ENCODE peak calls at places on chromosomes 7 and 10, in five cellular contexts. A is Panc1; G is HuH-7; D is stimulated activated CD8-positive, alpha-beta memory T cell treated with anti-CD3 and anti-CD28 coated beads, Interleukin-2, amount 100 ng/mL, for 48 hours; J is hypothalamus. T is an unnamed sample.

GRCh38 chr7:64183126-64183742 is 23.8 kb upstream of the ZNF735 start:
- DNase-seq in D (peak), J (peak), G (no peak), A (no peak), T (no peak)

GRCh38 chr10:72315054-72315453 is 39.7 kb downstream of the DNAJB12 start:
- DNase-seq in G (no peak), D (no peak), A (no peak), J (no peak), T (no peak)

GRCh38 chr10:30583778-30584415 is 45.7 kb downstream of the LYZL2 start:
- DNase-seq in D (no peak), A (no peak), G (peak), J (peak), T (no peak)

GRCh38 chr10:87670591-87670990 is 10.9 kb downstream of the PAPSS2 start:
- DNase-seq in J (no peak), D (no peak), A (no peak), G (no peak), T (no peak)

GRCh38 chr7:101362334-101363195 is at the start of gene COL26A1:
- DNase-seq in J (peak), G (peak), A (no peak), D (no peak), T (no peak)

GRCh38 chr10:103476046-103476768 is 2.8 kb downstream of the CALHM3 start:
- DNase-seq in J (no peak), D (no peak), A (no peak), G (peak), T (no peak)

GRCh38 chr10:111430070-111430469 is 353.2 kb downstream of the ADRA2A start:
- DNase-seq in A (no peak), D (no peak), G (no peak), J (no peak), T (no peak)

GRCh38 chr7:24762771-24763170 is 5.5 kb upstream of the GSDME start:
- DNase-seq in D (no peak), A (no peak), G (no peak), J (no peak), T (no peak)

GRCh38 chr7:116836911-116837310 is 25.5 kb upstream of the CAPZA2 start:
- DNase-seq in J (no peak), A (no peak), D (no peak), G (no peak), T (no peak)

GRCh38 chr7:157918326-157918725 is 581.5 kb downstream of the DNAJB6 start:
- DNase-seq in D (no peak), A (no peak), J (no peak), G (no peak), T (no peak)

GRCh38 chr7:155357573-155358041 is 59.9 kb downstream of the INSIG1 start:
- DNase-seq in A (no peak), J (no peak), G (no peak), D (no peak), T (no peak)

GRCh38 chr10:111479966-111480365 is 403.1 kb downstream of the ADRA2A start:
- DNase-seq in A (no peak), G (no peak), J (no peak), D (no peak), T (no peak)

GRCh38 chr7:33578166-33578565 is 327.2 kb upstream of the BMPER start:
- DNase-seq in G (no peak), D (no peak), J (no peak), A (no peak), T (no peak)

GRCh38 chr10:1957057-1957456 is 219.7 kb upstream of the ADARB2 start:
- DNase-seq in G (no peak), D (no peak), J (no peak), A (no peak), T (no peak)

GRCh38 chr10:536371-536925 is 153.0 kb downstream of the DIP2C start:
- DNase-seq in J (no peak), G (no peak), A (no peak), D (no peak), T (no peak)

GRCh38 chr7:39357648-39358047 is 208.6 kb upstream of the YAE1 start:
- DNase-seq in D (no peak), G (no peak), J (no peak), A (no peak), T (no peak)

GRCh38 chr10:98394855-98395440 is 20.0 kb downstream of the PYROXD2 start:
- DNase-seq in D (no peak), J (no peak), A (no peak), G (no peak), T (no peak)

GRCh38 chr10:36555036-36555435 is 570.4 kb upstream of the ANKRD30A start:
- DNase-seq in D (no peak), G (no peak), J (no peak), A (no peak), T (no peak)

GRCh38 chr10:124903119-124903518 is 38.8 kb upstream of the ZRANB1 start:
- DNase-seq in D (no peak), A (no peak), G (no peak), J (no peak), T (no peak)

GRCh38 chr7:138460176-138460648 is at the start of gene TRIM24:
- DNase-seq in G (peak), D (peak), A (no peak), J (no peak), T (no peak)

GRCh38 chr10:1968257-1969025 is 231.1 kb upstream of the ADARB2 start:
- DNase-seq in A (no peak), D (no peak), G (no peak), J (no peak), T (no peak)

GRCh38 chr7:155348806-155349205 is 51.1 kb downstream of the INSIG1 start:
- DNase-seq in D (no peak), A (no peak), G (no peak), J (no peak), T (no peak)

GRCh38 chr10:80702143-80702542 is 164.4 kb downstream of the SH2D4B start:
- DNase-seq in G (no peak), D (no peak), J (peak), A (no peak), T (no peak)

GRCh38 chr7:103432713-103433112 is 13.3 kb downstream of the SLC26A5 start:
- DNase-seq in J (no peak), G (no peak), D (no peak), A (no peak), T (no peak)

GRCh38 chr7:28739128-28739527 is 219.0 kb downstream of the TRIL start:
- DNase-seq in J (no peak), G (no peak), A (no peak), D (no peak), T (no peak)

GRCh38 chr7:21944616-21945373 is 904 bp downstream of the CDCA7L start:
- DNase-seq in A (peak), G (peak), J (no peak), D (no peak), T (no peak)

GRCh38 chr10:15237351-15237750 is 68.9 kb upstream of the NMT2 start:
- DNase-seq in D (no peak), J (peak), G (no peak), A (no peak), T (no peak)

T was measured in T-helper 22 cell.